ENCODE peak calls at places on chromosomes 5 and 9, in nine cellular contexts. I is neural crest cell; K is activated T-cell treated with anti-CD3 and anti-CD28 coated beads for 1 hour; B is HTR-8/SVneo; G is HS-5; W is occipital lobe; R is body of pancreas; N is stimulated activated naive CD4-positive, alpha-beta T cell; A is T-helper 9 cell. M is an unnamed sample.

GRCh38 chr9:91117959-91118651 is 243.6 kb downstream of the AUH start:
- DNase-seq in G (no peak), R (peak; percentile 75), K (no peak), B (no peak), I (peak; percentile 13), W (peak; percentile 32), N (no peak), A (no peak), M (no peak)

GRCh38 chr5:78647411-78647818 is 1.2 kb downstream of the LHFPL2 start:
- DNase-seq in W (no peak), K (no peak), G (no peak), N (no peak), A (no peak), B (peak; percentile 24), R (peak; percentile 21), I (no peak), M (no peak)

GRCh38 chr9:137500666-137501397 is 41.7 kb upstream of the NSMF start:
- DNase-seq in G (no peak), W (no peak), K (no peak), I (no peak), N (no peak), A (no peak), R (no peak), B (no peak), M (no peak)

GRCh38 chr9:13324988-13325387 is 45.5 kb upstream of the MPDZ start:
- DNase-seq in R (no peak), I (no peak), A (no peak), K (no peak), W (no peak), N (no peak), G (no peak), B (no peak), M (no peak)

GRCh38 chr9:111957856-111958631 is 61.4 kb downstream of the UGCG start:
- DNase-seq in I (no peak), W (peak; percentile 13), R (no peak), G (peak; percentile 99), K (no peak), A (no peak), N (no peak), B (peak; percentile 81), M (no peak)

GRCh38 chr5:58266402-58266801 is 193.5 kb downstream of the PLK2 start:
- DNase-seq in A (no peak), W (no peak), R (no peak), K (no peak), N (no peak), G (no peak), I (no peak), B (no peak), M (no peak)

GRCh38 chr5:318341-318897 is 3.1 kb upstream of the AHRR start:
- DNase-seq in K (no peak), W (no peak), A (no peak), G (no peak), N (no peak), I (no peak), R (no peak), B (peak; percentile 79), M (no peak)

GRCh38 chr5:8905021-8905420 is 640.9 kb downstream of the SEMA5A start:
- DNase-seq in A (no peak), G (no peak), W (no peak), I (no peak), B (peak; percentile 24), K (no peak), R (no peak), N (no peak), M (no peak)

GRCh38 chr5:169848271-169848670 is 132.0 kb downstream of the INSYN2B start:
- DNase-seq in R (no peak), W (no peak), I (no peak), N (no peak), K (no peak), B (no peak), A (no peak), G (no peak), M (no peak)

GRCh38 chr5:176772271-176773210 is 37.8 kb upstream of the UNC5A start:
- DNase-seq in B (no peak), G (no peak), A (no peak), W (no peak), I (no peak), N (no peak), K (no peak), R (no peak), M (no peak)

GRCh38 chr5:140243855-140244254 is 59.0 kb downstream of the PFDN1 start:
- DNase-seq in I (no peak), G (no peak), N (no peak), R (peak; percentile 59), W (no peak), B (no peak), K (no peak), A (no peak), M (no peak)

GRCh38 chr5:162372265-162372664 is 304.7 kb downstream of the GABRG2 start:
- DNase-seq in A (no peak), R (no peak), K (no peak), I (no peak), B (no peak), N (no peak), W (no peak), G (no peak), M (no peak)

GRCh38 chr9:2158111-2158610 is 143.0 kb downstream of the SMARCA2 start:
- DNase-seq in A (peak; percentile 7), K (no peak), R (peak; percentile 33), B (peak; percentile 35), G (peak; percentile 29), N (peak; percentile 10), W (peak; percentile 6), I (peak; percentile 23), M (peak; percentile 15)

GRCh38 chr5:377326-377981 is 55.9 kb downstream of the AHRR start:
- DNase-seq in K (no peak), W (no peak), B (no peak), R (no peak), G (no peak), I (no peak), A (no peak), N (no peak), M (no peak)

GRCh38 chr5:90898330-90899013 is 339.9 kb downstream of the ADGRV1 start:
- DNase-seq in N (no peak), B (no peak), I (no peak), R (no peak), W (no peak), K (no peak), G (peak; percentile 38), A (no peak), M (no peak)

GRCh38 chr5:133844836-133845235 is 123.6 kb downstream of the C5orf15 start:
- DNase-seq in A (no peak), B (no peak), G (no peak), N (no peak), K (no peak), W (no peak), I (no peak), R (no peak), M (no peak)

GRCh38 chr9:2664675-2665065 is 43.1 kb downstream of the VLDLR start:
- DNase-seq in B (no peak), W (no peak), I (no peak), A (no peak), R (no peak), K (no peak), G (no peak), N (no peak), M (no peak)

GRCh38 chr5:16690243-16690839 is 73.5 kb upstream of the RETREG1 start:
- DNase-seq in I (peak; percentile 70), K (no peak), R (peak; percentile 34), G (no peak), B (peak; percentile 88), A (no peak), W (no peak), N (no peak), M (no peak)

GRCh38 chr5:79499640-79500273 is 14.2 kb downstream of the HOMER1 start:
- DNase-seq in A (no peak), B (no peak), R (no peak), I (no peak), G (no peak), W (no peak), N (no peak), K (no peak), M (no peak)

GRCh38 chr9:5499889-5500398 is 10.4 kb upstream of the PDCD1LG2 start:
- DNase-seq in B (no peak), A (no peak), W (no peak), K (no peak), R (no peak), G (peak; percentile 60), N (no peak), I (no peak), M (no peak)

GRCh38 chr9:128266868-128267590 is 8.8 kb downstream of the GOLGA2 start:
- DNase-seq in R (no peak), N (no peak), B (no peak), G (no peak), K (no peak), I (no peak), W (no peak), A (no peak), M (no peak)

GRCh38 chr5:42840279-42840678 is 28.6 kb upstream of the SELENOP start:
- DNase-seq in A (no peak), B (peak; percentile 38), G (peak; percentile 43), K (no peak), N (no peak), W (no peak), I (no peak), R (peak; percentile 21), M (no peak)

GRCh38 chr5:41071975-41072374 is 833 bp upstream of the MROH2B start:
- DNase-seq in G (peak; percentile 62), I (no peak), N (no peak), R (no peak), A (no peak), B (no peak), W (no peak), K (no peak), M (no peak)

GRCh38 chr5:154157483-154158378 is 32.8 kb upstream of the GALNT10 start:
- DNase-seq in B (no peak), W (no peak), R (no peak), A (no peak), K (no peak), I (peak; percentile 9), N (no peak), G (no peak), M (no peak)

GRCh38 chr9:135281661-135282000 is 194.2 kb downstream of the OLFM1 start:
- DNase-seq in K (no peak), I (no peak), A (no peak), B (no peak), R (no peak), W (no peak), G (no peak), N (no peak), M (no peak)

GRCh38 chr9:96877269-96877668 is 23.0 kb upstream of the ZNF782 start:
- DNase-seq in R (no peak), A (no peak), G (no peak), I (no peak), K (no peak), N (no peak), B (no peak), W (no peak), M (no peak)

GRCh38 chr9:7844283-7844682 is 44.7 kb upstream of the DMAC1 start:
- DNase-seq in K (no peak), B (no peak), I (no peak), A (no peak), R (no peak), W (no peak), G (no peak), N (no peak), M (no peak)

GRCh38 chr5:135009736-135010501 is 24.1 kb downstream of the PITX1 start:
- DNase-seq in G (no peak), B (no peak), N (no peak), K (no peak), A (no peak), R (no peak), I (no peak), W (no peak), M (no peak)

M was measured in effector memory CD4-positive, alpha-beta T cell.